ENCODE peak calls at places on chromosomes 11 and 22, in five cellular contexts. E is glutamatergic neuron; X is SK-MEL-5; W is stimulated activated CD4-positive, alpha-beta T cell treated with anti-CD3 and anti-CD28 coated beads, Interleukin-1b, Interleukin-23, amount 100 ng/mL, for 24 hours; C is activated T-helper 1 cell treated with Interleukin-2 at 50 U/mL for 16 hours. Z is an unnamed sample.

GRCh38 chr11:66883021-66883968 is 26.4 kb downstream of the LRFN4 start:
- DNase-seq in E (peak; percentile 88), X (peak; percentile 72), W (peak; percentile 48), C (no peak), Z (peak; percentile 87)

GRCh38 chr11:64545605-64546004 is 45.4 kb upstream of the SLC22A12 start:
- DNase-seq in E (no peak), X (no peak), W (no peak), C (no peak), Z (no peak)

GRCh38 chr11:86486261-86487030 is 111.8 kb downstream of the CCDC81 start:
- DNase-seq in E (no peak), X (no peak), W (no peak), C (no peak), Z (no peak)

GRCh38 chr11:26947379-26947844 is 46.5 kb upstream of the FIBIN start:
- DNase-seq in E (no peak), X (no peak), W (no peak), C (no peak), Z (no peak)

GRCh38 chr11:111370902-111371578 is 8.0 kb downstream of the POU2AF1 start:
- DNase-seq in E (no peak), X (no peak), W (no peak), C (no peak), Z (no peak)

GRCh38 chr11:119293461-119293860 is 23.5 kb downstream of the MCAM start:
- DNase-seq in E (no peak), X (no peak), W (no peak), C (no peak), Z (no peak)

GRCh38 chr11:8291421-8292350 is 28.0 kb upstream of the LMO1 start:
- DNase-seq in E (no peak), X (no peak), W (no peak), C (no peak), Z (no peak)

GRCh38 chr11:4049006-4049405 is 45.6 kb upstream of the RRM1 start:
- DNase-seq in E (no peak), X (no peak), W (no peak), C (no peak), Z (no peak)

GRCh38 chr11:22703040-22703439 is 36.6 kb downstream of the GAS2 start:
- DNase-seq in E (no peak), X (peak; percentile 62), W (no peak), C (no peak), Z (peak; percentile 4)

GRCh38 chr22:36771376-36772063 is 4.4 kb downstream of the IFT27 start:
- DNase-seq in E (no peak), X (no peak), W (no peak), C (no peak), Z (peak; percentile 0)

GRCh38 chr22:32576553-32577255 is 102.1 kb downstream of the FBXO7 start:
- DNase-seq in E (no peak), X (no peak), W (no peak), C (no peak), Z (no peak)

GRCh38 chr11:106986261-106986660 is 32.0 kb downstream of the GUCY1A2 start:
- DNase-seq in E (no peak), X (no peak), W (no peak), C (no peak), Z (no peak)